ENCODE peak calls at places on chromosomes 7 and 10, in nine cellular contexts. One of them, this sample, is unnamed.
A peak's percentile ranks its signal among the peaks of the same experiment; 100 is the strongest.

GRCh38 chr10:118592675-118593330 is 2.6 kb downstream of the PRLHR start:
- DNase-seq in stimulated activated CD4-positive, alpha-beta T cell treated with anti-CD3 and anti-CD28 coated beads, Interleukin-2, amount 100 ng/mL, for 48 hours: no peak
- DNase-seq in WERI-Rb-1: no peak
- DNase-seq in fibroblast of the conjunctiva: no peak
- DNase-seq in NCI-H510A: no peak
- DNase-seq in mesenchymal stem cell: no peak
- DNase-seq in posterior vena cava: no peak
- DNase-seq in aorta: no peak
- DNase-seq in HL-60: no peak
- DNase-seq in this sample: no peak

GRCh38 chr7:132272763-132273371 is 303.4 kb downstream of the PLXNA4 start:
- DNase-seq in mesenchymal stem cell: no peak
- DNase-seq in WERI-Rb-1: no peak
- DNase-seq in fibroblast of the conjunctiva: no peak
- DNase-seq in posterior vena cava: no peak
- DNase-seq in NCI-H510A: no peak
- DNase-seq in aorta: no peak
- DNase-seq in HL-60: no peak
- DNase-seq in stimulated activated CD4-positive, alpha-beta T cell treated with anti-CD3 and anti-CD28 coated beads, Interleukin-2, amount 100 ng/mL, for 48 hours: no peak
- DNase-seq in this sample: no peak

GRCh38 chr10:103470755-103471653 is 8.0 kb downstream of the CALHM3 start:
- DNase-seq in HL-60: peak; percentile 93
- DNase-seq in stimulated activated CD4-positive, alpha-beta T cell treated with anti-CD3 and anti-CD28 coated beads, Interleukin-2, amount 100 ng/mL, for 48 hours: peak; percentile 46
- DNase-seq in aorta: no peak
- DNase-seq in fibroblast of the conjunctiva: no peak
- DNase-seq in WERI-Rb-1: peak; percentile 65
- DNase-seq in posterior vena cava: peak; percentile 91
- DNase-seq in mesenchymal stem cell: no peak
- DNase-seq in NCI-H510A: no peak
- DNase-seq in this sample: no peak

GRCh38 chr10:59894114-59894513 is 12.2 kb downstream of the CCDC6 start:
- DNase-seq in HL-60: no peak
- DNase-seq in NCI-H510A: no peak
- DNase-seq in stimulated activated CD4-positive, alpha-beta T cell treated with anti-CD3 and anti-CD28 coated beads, Interleukin-2, amount 100 ng/mL, for 48 hours: no peak
- DNase-seq in posterior vena cava: no peak
- DNase-seq in mesenchymal stem cell: no peak
- DNase-seq in aorta: peak; percentile 79
- DNase-seq in WERI-Rb-1: no peak
- DNase-seq in fibroblast of the conjunctiva: peak; percentile 49
- DNase-seq in this sample: no peak

GRCh38 chr10:3774018-3774813 is 10.8 kb downstream of the KLF6 start:
- DNase-seq in WERI-Rb-1: peak; percentile 28
- DNase-seq in mesenchymal stem cell: peak; percentile 91
- DNase-seq in fibroblast of the conjunctiva: no peak
- DNase-seq in aorta: no peak
- DNase-seq in HL-60: no peak
- DNase-seq in posterior vena cava: no peak
- DNase-seq in NCI-H510A: no peak
- DNase-seq in stimulated activated CD4-positive, alpha-beta T cell treated with anti-CD3 and anti-CD28 coated beads, Interleukin-2, amount 100 ng/mL, for 48 hours: no peak
- DNase-seq in this sample: no peak

GRCh38 chr7:82044497-82045080 is 274.7 kb upstream of the HGF start:
- DNase-seq in HL-60: peak; percentile 3
- DNase-seq in NCI-H510A: no peak
- DNase-seq in WERI-Rb-1: peak; percentile 22
- DNase-seq in posterior vena cava: no peak
- DNase-seq in aorta: no peak
- DNase-seq in mesenchymal stem cell: peak; percentile 68
- DNase-seq in stimulated activated CD4-positive, alpha-beta T cell treated with anti-CD3 and anti-CD28 coated beads, Interleukin-2, amount 100 ng/mL, for 48 hours: no peak
- DNase-seq in fibroblast of the conjunctiva: peak; percentile 44
- DNase-seq in this sample: no peak

GRCh38 chr10:63430091-63430998 is 35.4 kb downstream of the JMJD1C start:
- DNase-seq in aorta: no peak
- DNase-seq in HL-60: no peak
- DNase-seq in posterior vena cava: no peak
- DNase-seq in NCI-H510A: no peak
- DNase-seq in stimulated activated CD4-positive, alpha-beta T cell treated with anti-CD3 and anti-CD28 coated beads, Interleukin-2, amount 100 ng/mL, for 48 hours: no peak
- DNase-seq in WERI-Rb-1: no peak
- DNase-seq in fibroblast of the conjunctiva: peak; percentile 56
- DNase-seq in mesenchymal stem cell: peak; percentile 90
- DNase-seq in this sample: no peak

GRCh38 chr10:34698248-34698831 is 116.8 kb downstream of the PARD3 start:
- DNase-seq in HL-60: no peak
- DNase-seq in WERI-Rb-1: no peak
- DNase-seq in mesenchymal stem cell: no peak
- DNase-seq in fibroblast of the conjunctiva: no peak
- DNase-seq in aorta: no peak
- DNase-seq in NCI-H510A: no peak
- DNase-seq in stimulated activated CD4-positive, alpha-beta T cell treated with anti-CD3 and anti-CD28 coated beads, Interleukin-2, amount 100 ng/mL, for 48 hours: no peak
- DNase-seq in posterior vena cava: no peak
- DNase-seq in this sample: no peak

GRCh38 chr10:52215745-52216361 is 98.2 kb upstream of the DKK1 start:
- DNase-seq in NCI-H510A: no peak
- DNase-seq in posterior vena cava: no peak
- DNase-seq in WERI-Rb-1: peak; percentile 17
- DNase-seq in HL-60: peak; percentile 8
- DNase-seq in fibroblast of the conjunctiva: peak; percentile 68
- DNase-seq in aorta: no peak
- DNase-seq in stimulated activated CD4-positive, alpha-beta T cell treated with anti-CD3 and anti-CD28 coated beads, Interleukin-2, amount 100 ng/mL, for 48 hours: peak; percentile 23
- DNase-seq in mesenchymal stem cell: peak; percentile 86
- DNase-seq in this sample: no peak

GRCh38 chr7:42734568-42734967 is 177.3 kb downstream of the C7orf25 start:
- DNase-seq in WERI-Rb-1: no peak
- DNase-seq in mesenchymal stem cell: peak; percentile 24
- DNase-seq in posterior vena cava: no peak
- DNase-seq in stimulated activated CD4-positive, alpha-beta T cell treated with anti-CD3 and anti-CD28 coated beads, Interleukin-2, amount 100 ng/mL, for 48 hours: no peak
- DNase-seq in aorta: no peak
- DNase-seq in HL-60: no peak
- DNase-seq in NCI-H510A: no peak
- DNase-seq in fibroblast of the conjunctiva: no peak
- DNase-seq in this sample: no peak

GRCh38 chr7:65509368-65510186 is 135.9 kb downstream of the ZNF92 start:
- DNase-seq in aorta: no peak
- DNase-seq in NCI-H510A: no peak
- DNase-seq in WERI-Rb-1: no peak
- DNase-seq in posterior vena cava: no peak
- DNase-seq in HL-60: no peak
- DNase-seq in stimulated activated CD4-positive, alpha-beta T cell treated with anti-CD3 and anti-CD28 coated beads, Interleukin-2, amount 100 ng/mL, for 48 hours: no peak
- DNase-seq in fibroblast of the conjunctiva: no peak
- DNase-seq in mesenchymal stem cell: no peak
- DNase-seq in this sample: peak; percentile 25

GRCh38 chr7:101169838-101170531 is 4.6 kb upstream of the VGF start:
- DNase-seq in HL-60: no peak
- DNase-seq in posterior vena cava: peak; percentile 91
- DNase-seq in aorta: peak; percentile 78
- DNase-seq in mesenchymal stem cell: peak; percentile 65
- DNase-seq in stimulated activated CD4-positive, alpha-beta T cell treated with anti-CD3 and anti-CD28 coated beads, Interleukin-2, amount 100 ng/mL, for 48 hours: peak; percentile 86
- DNase-seq in WERI-Rb-1: peak; percentile 74
- DNase-seq in fibroblast of the conjunctiva: no peak
- DNase-seq in NCI-H510A: no peak
- DNase-seq in this sample: peak; percentile 91

GRCh38 chr10:6753644-6754043 is 173.6 kb upstream of the PRKCQ start:
- DNase-seq in aorta: no peak
- DNase-seq in fibroblast of the conjunctiva: no peak
- DNase-seq in posterior vena cava: no peak
- DNase-seq in HL-60: no peak
- DNase-seq in mesenchymal stem cell: no peak
- DNase-seq in WERI-Rb-1: no peak
- DNase-seq in stimulated activated CD4-positive, alpha-beta T cell treated with anti-CD3 and anti-CD28 coated beads, Interleukin-2, amount 100 ng/mL, for 48 hours: no peak
- DNase-seq in NCI-H510A: no peak
- DNase-seq in this sample: no peak

GRCh38 chr10:34697366-34698247 is 117.5 kb downstream of the PARD3 start:
- DNase-seq in NCI-H510A: no peak
- DNase-seq in fibroblast of the conjunctiva: no peak
- DNase-seq in aorta: no peak
- DNase-seq in HL-60: no peak
- DNase-seq in mesenchymal stem cell: no peak
- DNase-seq in WERI-Rb-1: no peak
- DNase-seq in stimulated activated CD4-positive, alpha-beta T cell treated with anti-CD3 and anti-CD28 coated beads, Interleukin-2, amount 100 ng/mL, for 48 hours: no peak
- DNase-seq in posterior vena cava: no peak
- DNase-seq in this sample: no peak

GRCh38 chr7:82109288-82109687 is 334.3 kb downstream of the CACNA2D1 start:
- DNase-seq in WERI-Rb-1: no peak
- DNase-seq in fibroblast of the conjunctiva: peak; percentile 5
- DNase-seq in posterior vena cava: no peak
- DNase-seq in HL-60: no peak
- DNase-seq in mesenchymal stem cell: peak; percentile 31
- DNase-seq in aorta: no peak
- DNase-seq in NCI-H510A: no peak
- DNase-seq in stimulated activated CD4-positive, alpha-beta T cell treated with anti-CD3 and anti-CD28 coated beads, Interleukin-2, amount 100 ng/mL, for 48 hours: no peak
- DNase-seq in this sample: no peak

GRCh38 chr10:47450442-47450841 is 33.5 kb downstream of the ANXA8 start:
- DNase-seq in fibroblast of the conjunctiva: no peak
- DNase-seq in NCI-H510A: no peak
- DNase-seq in stimulated activated CD4-positive, alpha-beta T cell treated with anti-CD3 and anti-CD28 coated beads, Interleukin-2, amount 100 ng/mL, for 48 hours: no peak
- DNase-seq in mesenchymal stem cell: no peak
- DNase-seq in WERI-Rb-1: no peak
- DNase-seq in HL-60: no peak
- DNase-seq in aorta: no peak
- DNase-seq in posterior vena cava: no peak
- DNase-seq in this sample: no peak

GRCh38 chr7:27130540-27131389 is at the start of gene HOXA4:
- DNase-seq in stimulated activated CD4-positive, alpha-beta T cell treated with anti-CD3 and anti-CD28 coated beads, Interleukin-2, amount 100 ng/mL, for 48 hours: peak; percentile 70
- DNase-seq in posterior vena cava: peak; percentile 97
- DNase-seq in aorta: peak; percentile 96
- DNase-seq in NCI-H510A: peak; percentile 92
- DNase-seq in mesenchymal stem cell: peak; percentile 76
- DNase-seq in HL-60: peak; percentile 51
- DNase-seq in fibroblast of the conjunctiva: no peak
- DNase-seq in WERI-Rb-1: peak; percentile 91
- DNase-seq in this sample: peak; percentile 81

GRCh38 chr7:22255342-22255741 is 101.6 kb downstream of the RAPGEF5 start:
- DNase-seq in WERI-Rb-1: no peak
- DNase-seq in mesenchymal stem cell: no peak
- DNase-seq in fibroblast of the conjunctiva: no peak
- DNase-seq in posterior vena cava: no peak
- DNase-seq in aorta: no peak
- DNase-seq in HL-60: no peak
- DNase-seq in NCI-H510A: no peak
- DNase-seq in stimulated activated CD4-positive, alpha-beta T cell treated with anti-CD3 and anti-CD28 coated beads, Interleukin-2, amount 100 ng/mL, for 48 hours: no peak
- DNase-seq in this sample: no peak

GRCh38 chr10:71715860-71716259 is 3.7 kb downstream of the C10orf105 start:
- DNase-seq in stimulated activated CD4-positive, alpha-beta T cell treated with anti-CD3 and anti-CD28 coated beads, Interleukin-2, amount 100 ng/mL, for 48 hours: no peak
- DNase-seq in aorta: peak; percentile 44
- DNase-seq in NCI-H510A: no peak
- DNase-seq in posterior vena cava: no peak
- DNase-seq in HL-60: no peak
- DNase-seq in mesenchymal stem cell: no peak
- DNase-seq in WERI-Rb-1: no peak
- DNase-seq in fibroblast of the conjunctiva: no peak
- DNase-seq in this sample: no peak

GRCh38 chr10:59625842-59626522 is 83.7 kb downstream of the SLC16A9 start:
- DNase-seq in mesenchymal stem cell: peak; percentile 80
- DNase-seq in HL-60: peak; percentile 24
- DNase-seq in fibroblast of the conjunctiva: peak; percentile 82
- DNase-seq in stimulated activated CD4-positive, alpha-beta T cell treated with anti-CD3 and anti-CD28 coated beads, Interleukin-2, amount 100 ng/mL, for 48 hours: peak; percentile 39
- DNase-seq in aorta: no peak
- DNase-seq in WERI-Rb-1: peak; percentile 71
- DNase-seq in posterior vena cava: no peak
- DNase-seq in NCI-H510A: peak; percentile 1
- DNase-seq in this sample: peak; percentile 32

GRCh38 chr7:118280319-118281012 is 56.0 kb downstream of the ANKRD7 start:
- DNase-seq in HL-60: no peak
- DNase-seq in posterior vena cava: no peak
- DNase-seq in NCI-H510A: no peak
- DNase-seq in fibroblast of the conjunctiva: no peak
- DNase-seq in stimulated activated CD4-positive, alpha-beta T cell treated with anti-CD3 and anti-CD28 coated beads, Interleukin-2, amount 100 ng/mL, for 48 hours: no peak
- DNase-seq in aorta: no peak
- DNase-seq in mesenchymal stem cell: peak; percentile 6
- DNase-seq in WERI-Rb-1: no peak
- DNase-seq in this sample: no peak

GRCh38 chr7:89837515-89837914 is 316.8 kb upstream of the STEAP1 start:
- DNase-seq in posterior vena cava: no peak
- DNase-seq in NCI-H510A: no peak
- DNase-seq in fibroblast of the conjunctiva: no peak
- DNase-seq in aorta: no peak
- DNase-seq in WERI-Rb-1: peak; percentile 78
- DNase-seq in mesenchymal stem cell: no peak
- DNase-seq in HL-60: no peak
- DNase-seq in stimulated activated CD4-positive, alpha-beta T cell treated with anti-CD3 and anti-CD28 coated beads, Interleukin-2, amount 100 ng/mL, for 48 hours: no peak
- DNase-seq in this sample: no peak

GRCh38 chr10:132588301-132589013 is 50.9 kb downstream of the INPP5A start:
- DNase-seq in aorta: peak; percentile 68
- DNase-seq in posterior vena cava: no peak
- DNase-seq in stimulated activated CD4-positive, alpha-beta T cell treated with anti-CD3 and anti-CD28 coated beads, Interleukin-2, amount 100 ng/mL, for 48 hours: peak; percentile 36
- DNase-seq in fibroblast of the conjunctiva: no peak
- DNase-seq in HL-60: peak; percentile 79
- DNase-seq in NCI-H510A: no peak
- DNase-seq in mesenchymal stem cell: peak; percentile 68
- DNase-seq in WERI-Rb-1: no peak
- DNase-seq in this sample: no peak

GRCh38 chr7:68185641-68186040 is 1189.0 kb downstream of the TYW1 start:
- DNase-seq in HL-60: no peak
- DNase-seq in WERI-Rb-1: peak; percentile 30
- DNase-seq in fibroblast of the conjunctiva: no peak
- DNase-seq in posterior vena cava: no peak
- DNase-seq in aorta: no peak
- DNase-seq in mesenchymal stem cell: no peak
- DNase-seq in stimulated activated CD4-positive, alpha-beta T cell treated with anti-CD3 and anti-CD28 coated beads, Interleukin-2, amount 100 ng/mL, for 48 hours: no peak
- DNase-seq in NCI-H510A: peak; percentile 30
- DNase-seq in this sample: no peak

GRCh38 chr10:90328896-90329295 is 528.9 kb downstream of the HTR7 start:
- DNase-seq in fibroblast of the conjunctiva: no peak
- DNase-seq in aorta: no peak
- DNase-seq in posterior vena cava: no peak
- DNase-seq in stimulated activated CD4-positive, alpha-beta T cell treated with anti-CD3 and anti-CD28 coated beads, Interleukin-2, amount 100 ng/mL, for 48 hours: no peak
- DNase-seq in HL-60: no peak
- DNase-seq in NCI-H510A: no peak
- DNase-seq in WERI-Rb-1: no peak
- DNase-seq in mesenchymal stem cell: no peak
- DNase-seq in this sample: no peak

GRCh38 chr10:12834116-12834515 is 167.4 kb downstream of the CCDC3 start:
- DNase-seq in NCI-H510A: no peak
- DNase-seq in WERI-Rb-1: no peak
- DNase-seq in mesenchymal stem cell: no peak
- DNase-seq in stimulated activated CD4-positive, alpha-beta T cell treated with anti-CD3 and anti-CD28 coated beads, Interleukin-2, amount 100 ng/mL, for 48 hours: no peak
- DNase-seq in HL-60: no peak
- DNase-seq in aorta: no peak
- DNase-seq in fibroblast of the conjunctiva: no peak
- DNase-seq in posterior vena cava: no peak
- DNase-seq in this sample: no peak